ENCODE peak calls at places on chromosomes 4 and X, in eight cellular contexts. One of them, this sample, is unnamed.

GRCh38 chr4:8320386-8320750 is 50.8 kb downstream of the HTRA3 start:
- DNase-seq in DMS153: no peak
- DNase-seq in H54: no peak
- DNase-seq in germinal center: no peak
- DNase-seq in amniotic stem cell: no peak
- DNase-seq in CD8-positive, alpha-beta T cell: no peak
- DNase-seq in amygdala: no peak
- DNase-seq in AG10803: no peak
- DNase-seq in this sample: no peak

GRCh38 chr4:47498899-47499298 is 13.8 kb downstream of the ATP10D start:
- DNase-seq in germinal center: no peak
- DNase-seq in H54: no peak
- DNase-seq in CD8-positive, alpha-beta T cell: no peak
- DNase-seq in DMS153: no peak
- DNase-seq in amniotic stem cell: no peak
- DNase-seq in amygdala: no peak
- DNase-seq in AG10803: no peak
- DNase-seq in this sample: no peak

GRCh38 chr4:132396636-132397035 is 752.5 kb upstream of the PCDH10 start:
- DNase-seq in CD8-positive, alpha-beta T cell: no peak
- DNase-seq in AG10803: no peak
- DNase-seq in amygdala: no peak
- DNase-seq in H54: no peak
- DNase-seq in germinal center: no peak
- DNase-seq in DMS153: no peak
- DNase-seq in amniotic stem cell: no peak
- DNase-seq in this sample: no peak

GRCh38 chr4:129323630-129324029 is 227.7 kb downstream of the C4orf33 start:
- DNase-seq in CD8-positive, alpha-beta T cell: no peak
- DNase-seq in H54: no peak
- DNase-seq in DMS153: peak
- DNase-seq in AG10803: no peak
- DNase-seq in amygdala: no peak
- DNase-seq in germinal center: no peak
- DNase-seq in amniotic stem cell: no peak
- DNase-seq in this sample: peak

GRCh38 chr4:726235-726787 is 20.7 kb downstream of the PCGF3 start:
- DNase-seq in CD8-positive, alpha-beta T cell: no peak
- DNase-seq in AG10803: peak
- DNase-seq in germinal center: no peak
- DNase-seq in amniotic stem cell: no peak
- DNase-seq in H54: no peak
- DNase-seq in DMS153: no peak
- DNase-seq in amygdala: no peak
- DNase-seq in this sample: no peak

GRCh38 chrX:27445438-27445837 is 17.7 kb downstream of the PPP4R3C start:
- DNase-seq in H54: no peak
- DNase-seq in CD8-positive, alpha-beta T cell: no peak
- DNase-seq in amniotic stem cell: no peak
- DNase-seq in germinal center: no peak
- DNase-seq in AG10803: no peak
- DNase-seq in DMS153: no peak
- DNase-seq in amygdala: no peak
- DNase-seq in this sample: no peak

GRCh38 chrX:525134-525533 is 105.5 kb upstream of the SHOX start:
- DNase-seq in H54: no peak
- DNase-seq in AG10803: no peak
- DNase-seq in CD8-positive, alpha-beta T cell: no peak
- DNase-seq in amygdala: no peak
- DNase-seq in amniotic stem cell: no peak
- DNase-seq in DMS153: no peak
- DNase-seq in germinal center: no peak
- DNase-seq in this sample: no peak

GRCh38 chr4:186554485-186554884 is 882 bp downstream of the MTNR1A start:
- DNase-seq in H54: no peak
- DNase-seq in DMS153: peak
- DNase-seq in amygdala: no peak
- DNase-seq in AG10803: peak
- DNase-seq in germinal center: no peak
- DNase-seq in CD8-positive, alpha-beta T cell: no peak
- DNase-seq in amniotic stem cell: no peak
- DNase-seq in this sample: no peak

GRCh38 chrX:1397001-1397400 is 5.1 kb upstream of the SLC25A6 start:
- DNase-seq in DMS153: no peak
- DNase-seq in germinal center: no peak
- DNase-seq in amygdala: no peak
- DNase-seq in AG10803: no peak
- DNase-seq in H54: no peak
- DNase-seq in amniotic stem cell: no peak
- DNase-seq in CD8-positive, alpha-beta T cell: no peak
- DNase-seq in this sample: no peak

GRCh38 chrX:73206366-73206765 is 8.3 kb downstream of the NAP1L2 start:
- DNase-seq in amygdala: no peak
- DNase-seq in amniotic stem cell: no peak
- DNase-seq in CD8-positive, alpha-beta T cell: no peak
- DNase-seq in DMS153: no peak
- DNase-seq in germinal center: no peak
- DNase-seq in H54: no peak
- DNase-seq in AG10803: no peak
- DNase-seq in this sample: no peak

GRCh38 chr4:146051724-146052396 is 113.2 kb upstream of the ZNF827 start:
- DNase-seq in CD8-positive, alpha-beta T cell: no peak
- DNase-seq in H54: peak
- DNase-seq in amniotic stem cell: no peak
- DNase-seq in DMS153: no peak
- DNase-seq in AG10803: peak
- DNase-seq in amygdala: no peak
- DNase-seq in germinal center: no peak
- DNase-seq in this sample: no peak

GRCh38 chr4:83208776-83209365 is 75.7 kb downstream of the COQ2 start:
- DNase-seq in DMS153: no peak
- DNase-seq in H54: no peak
- DNase-seq in germinal center: no peak
- DNase-seq in AG10803: peak
- DNase-seq in amniotic stem cell: no peak
- DNase-seq in amygdala: no peak
- DNase-seq in CD8-positive, alpha-beta T cell: no peak
- DNase-seq in this sample: no peak

GRCh38 chrX:2552621-2553297 is 52.0 kb upstream of the DHRSX start:
- DNase-seq in H54: no peak
- DNase-seq in amygdala: no peak
- DNase-seq in germinal center: no peak
- DNase-seq in DMS153: no peak
- DNase-seq in amniotic stem cell: peak
- DNase-seq in CD8-positive, alpha-beta T cell: no peak
- DNase-seq in AG10803: peak
- DNase-seq in this sample: no peak